ENCODE peak calls at places on chromosomes 7 and 10, in seven cellular contexts. F, B, P, W, D, K and C are unnamed samples. For H3K4me1, the result is how much of the 10 kb centered on the place peaks cover.

GRCh38 chr7:44969701-44970494 is 8.9 kb downstream of the MYO1G start:
- DNase-seq in D (peak), K (no peak), W (peak), B (no peak), F (no peak), P (no peak), C (no peak)

GRCh38 chr7:25859732-25860131 is 292.3 kb upstream of the NFE2L3 start:
- DNase-seq in K (no peak), W (no peak), D (no peak), P (no peak), F (peak), B (no peak), C (no peak)

GRCh38 chr10:42953684-42954674 is 122.9 kb upstream of the RET start:
- DNase-seq in D (no peak), K (no peak), F (no peak), W (no peak), B (peak), P (no peak), C (no peak)

GRCh38 chr7:112220877-112221434 is 14.5 kb downstream of the ZNF277 start:
- DNase-seq in P (no peak), K (no peak), B (no peak), F (no peak), W (no peak), D (no peak), C (no peak)

GRCh38 chr7:133300097-133300496 is 47.2 kb downstream of the EXOC4 start:
- DNase-seq in K (no peak), B (no peak), W (no peak), P (no peak), F (no peak), D (no peak), C (no peak)

GRCh38 chr10:117246997-117247667 is 6.2 kb downstream of the SLC18A2 start:
- DNase-seq in P (no peak), B (no peak), K (no peak), D (no peak), W (no peak), F (no peak), C (no peak)

GRCh38 chr7:25407932-25408480 is 179.7 kb upstream of the NPVF start:
- DNase-seq in W (no peak), B (no peak), P (no peak), F (no peak), K (no peak), D (no peak), C (no peak)

GRCh38 chr10:126309193-126309592 is 79.1 kb downstream of the ADAM12 start:
- DNase-seq in D (no peak), F (no peak), K (no peak), B (no peak), W (no peak), P (no peak), C (no peak)

GRCh38 chr7:127151379-127151778 is 101.4 kb downstream of the GRM8 start:
- DNase-seq in D (no peak), F (no peak), K (no peak), W (no peak), P (no peak), B (no peak), C (no peak)

GRCh38 chr10:114694062-114694461 is 36.0 kb upstream of the ABLIM1 start:
- DNase-seq in K (no peak), B (no peak), P (no peak), D (no peak), F (peak), W (no peak), C (no peak)

GRCh38 chr7:105521027-105521730 is 892 bp downstream of the PUS7 start:
- DNase-seq in K (peak), B (peak), W (peak), P (peak), F (peak), D (peak), C (peak)

DNA sequence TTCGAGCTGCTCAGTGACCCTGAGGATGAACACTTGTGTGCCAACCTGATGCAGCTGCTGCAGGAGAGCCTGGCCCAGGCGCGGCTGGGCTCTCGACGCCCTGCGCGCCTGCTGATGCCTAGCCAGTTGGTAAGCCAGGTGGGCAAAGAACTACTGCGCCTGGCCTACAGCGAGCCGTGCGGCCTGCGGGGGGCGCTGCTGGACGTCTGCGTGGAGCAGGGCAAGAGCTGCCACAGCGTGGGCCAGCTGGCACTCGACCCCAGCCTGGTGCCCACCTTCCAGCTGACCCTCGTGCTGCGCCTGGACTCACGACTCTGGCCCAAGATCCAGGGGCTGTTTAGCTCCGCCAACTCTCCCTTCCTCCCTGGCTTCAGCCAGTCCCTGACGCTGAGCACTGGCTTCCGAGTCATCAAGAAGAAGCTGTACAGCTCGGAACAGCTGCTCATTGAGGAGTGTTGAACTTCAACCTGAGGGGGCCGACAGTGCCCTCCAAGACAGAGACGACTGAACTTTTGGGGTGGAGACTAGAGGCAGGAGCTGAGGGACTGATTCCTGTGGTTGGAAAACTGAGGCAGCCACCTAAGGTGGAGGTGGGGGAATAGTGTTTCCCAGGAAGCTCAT is 1.1 kb downstream of the DDIT4 start:
- DNase-seq in D (peak), B (peak), K (peak), W (peak), P (peak), F (peak), C (peak)
- H3K27ac ChIP-seq in D (peak), B (peak), K (peak), W (peak), P (peak), F (peak), C (peak)

GRCh38 chr7:151629873-151630272 is 110.2 kb upstream of the RHEB start:
- DNase-seq in B (no peak), D (no peak), K (no peak), P (no peak), F (no peak), W (no peak), C (no peak)
- H3K4me3 ChIP-seq in B (no peak), D (peak), K (no peak), P (no peak), F (no peak), W (no peak), C (no peak)

GRCh38 chr7:157176771-157177170 is 38.0 kb downstream of the UBE3C start:
- DNase-seq in B (no peak), W (no peak), F (no peak), D (no peak), P (no peak), K (no peak), C (no peak)
- H3K4me1 ChIP-seq in B (under half), W (under half), F (under half), D (under half), P (under half), K (under half), C (under half)

GRCh38 chr10:81957976-81958375 is 83.0 kb downstream of the NRG3 start:
- DNase-seq in D (no peak), B (no peak), K (no peak), P (no peak), W (no peak), F (no peak), C (no peak)

GRCh38 chr10:81949283-81949682 is 74.3 kb downstream of the NRG3 start:
- DNase-seq in D (no peak), P (no peak), W (no peak), B (no peak), K (no peak), F (no peak), C (no peak)

GRCh38 chr10:81959016-81959415 is 84.0 kb downstream of the NRG3 start:
- DNase-seq in B (no peak), F (no peak), W (no peak), K (no peak), D (no peak), P (no peak), C (no peak)

GRCh38 chr10:81950358-81950757 is 75.4 kb downstream of the NRG3 start:
- DNase-seq in W (no peak), B (no peak), K (no peak), F (no peak), P (no peak), D (no peak), C (no peak)

GRCh38 chr10:81953420-81953819 is 78.4 kb downstream of the NRG3 start:
- DNase-seq in K (no peak), W (no peak), B (no peak), P (no peak), F (no peak), D (no peak), C (no peak)
- H3K27ac ChIP-seq in K (no peak), W (no peak), B (no peak), P (no peak), F (no peak), D (no peak), C (no peak)

GRCh38 chr10:69961168-69961863 is 91.3 kb upstream of the MACROH2A2 start:
- DNase-seq in D (peak), P (no peak), K (peak), W (no peak), B (peak), F (no peak), C (no peak)
- H3K4me3 ChIP-seq in D (no peak), P (no peak), K (no peak), W (no peak), B (no peak), F (no peak), C (no peak)

GRCh38 chr10:79024716-79025112 is 44.1 kb upstream of the ZMIZ1 start:
- DNase-seq in B (no peak), K (no peak), W (no peak), D (peak), F (no peak), P (no peak), C (no peak)
- H3K4me1 ChIP-seq in B (under half), K (under half), W (under half), D (under half), F (under half), P (under half), C (under half)

GRCh38 chr10:95834375-95834774 is 73.4 kb upstream of the CC2D2B start:
- DNase-seq in W (no peak), B (no peak), K (no peak), P (no peak), F (no peak), D (no peak), C (no peak)

GRCh38 chr10:95831076-95831475 is 75.1 kb downstream of the ENTPD1 start:
- DNase-seq in B (no peak), K (no peak), F (no peak), P (no peak), D (no peak), W (no peak), C (no peak)

GRCh38 chr10:95831515-95831914 is 75.6 kb downstream of the ENTPD1 start:
- DNase-seq in W (no peak), B (no peak), F (no peak), K (no peak), P (no peak), D (no peak), C (no peak)

GRCh38 chr10:95832216-95833037 is 75.3 kb upstream of the CC2D2B start:
- DNase-seq in P (no peak), F (no peak), K (no peak), D (no peak), B (no peak), W (peak), C (no peak)

GRCh38 chr10:95833038-95833673 is 74.6 kb upstream of the CC2D2B start:
- DNase-seq in K (no peak), W (no peak), F (no peak), P (no peak), D (no peak), B (no peak), C (no peak)
- H3K27ac ChIP-seq in K (no peak), W (peak), F (no peak), P (no peak), D (no peak), B (peak), C (no peak)

GRCh38 chr10:112295853-112296830 is 12.9 kb downstream of the TECTB start:
- DNase-seq in W (no peak), D (no peak), B (no peak), F (no peak), P (no peak), K (no peak), C (peak)

GRCh38 chr10:112294169-112294568 is 11.0 kb downstream of the TECTB start:
- DNase-seq in W (no peak), K (no peak), P (no peak), F (no peak), B (no peak), D (no peak), C (no peak)

GRCh38 chr10:112299456-112299855 is 16.3 kb downstream of the TECTB start:
- DNase-seq in W (no peak), F (no peak), K (no peak), P (no peak), D (no peak), B (no peak), C (no peak)

GRCh38 chr10:112298581-112298980 is 15.4 kb downstream of the TECTB start:
- DNase-seq in F (no peak), K (no peak), D (no peak), W (no peak), B (no peak), P (no peak), C (no peak)

DNA sequence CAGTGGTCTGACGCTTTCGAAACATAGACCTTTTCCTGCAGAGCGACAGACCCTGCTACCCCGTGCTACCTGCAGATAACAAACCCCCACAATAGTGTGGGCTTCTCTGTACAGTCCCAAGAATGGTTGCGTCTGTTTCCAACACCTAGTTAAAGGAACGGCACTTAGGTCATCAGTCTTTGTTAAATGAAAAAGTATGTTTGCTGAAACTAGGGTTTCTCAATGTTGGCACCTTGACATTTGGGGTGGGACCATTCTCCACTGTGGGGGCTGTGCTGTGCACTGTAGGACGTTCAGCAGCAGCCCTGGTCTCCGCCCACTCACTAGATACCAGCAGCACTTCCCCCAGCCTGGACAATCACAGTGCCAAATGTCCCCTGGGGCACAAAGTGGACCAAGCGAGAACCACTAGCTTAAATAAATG is 13.7 kb downstream of the TECTB start:
- DNase-seq in P (no peak), F (no peak), B (no peak), D (no peak), W (no peak), K (no peak), C (peak)
- H3K4me3 ChIP-seq in P (no peak), F (no peak), B (no peak), D (no peak), W (no peak), K (no peak), C (no peak)